ENCODE peak calls at places on chromosomes 6 and 20, in six cellular contexts. R is PC-3, Q is neuronal stem cell, A is IMR-90, N is hepatocyte, D is Karpas-422. H is an unnamed sample.

GRCh38 chr6:5550631-5551030 is 289.3 kb downstream of the FARS2 start:
- DNase-seq in N (no peak), A (no peak), R (no peak), Q (no peak), D (no peak), H (no peak)

GRCh38 chr6:156687875-156688549 is 89.2 kb upstream of the ARID1B start:
- DNase-seq in A (peak; percentile 14), R (peak; percentile 44), Q (peak; percentile 23), D (no peak), N (peak; percentile 36), H (no peak)

GRCh38 chr6:40819182-40819834 is 219.7 kb downstream of the UNC5CL start:
- DNase-seq in Q (no peak), A (no peak), R (no peak), D (no peak), N (no peak), H (no peak)

GRCh38 chr20:54995021-54995420 is 519.6 kb downstream of the DOK5 start:
- DNase-seq in R (no peak), Q (peak; percentile 6), A (no peak), D (no peak), N (no peak), H (no peak)

GRCh38 chr6:109877028-109877726 is 100.9 kb upstream of the GPR6 start:
- DNase-seq in D (no peak), A (no peak), N (no peak), Q (no peak), R (no peak), H (no peak)

GRCh38 chr6:157274471-157275226 is 48.7 kb downstream of the TMEM242 start:
- DNase-seq in A (peak; percentile 57), N (peak; percentile 92), Q (peak; percentile 82), R (peak; percentile 78), D (peak; percentile 94), H (peak; percentile 71)

GRCh38 chr6:74609857-74610256 is 596.0 kb downstream of the COL12A1 start:
- DNase-seq in Q (no peak), R (peak; percentile 50), A (no peak), N (no peak), D (no peak), H (no peak)

GRCh38 chr6:136077834-136078576 is 172.1 kb downstream of the MTFR2 start:
- DNase-seq in R (peak; percentile 33), N (no peak), D (no peak), Q (no peak), A (peak; percentile 96), H (no peak)

GRCh38 chr6:100176321-100176950 is 182.4 kb upstream of the MCHR2 start:
- DNase-seq in D (peak; percentile 56), Q (no peak), A (peak; percentile 74), R (peak; percentile 70), N (peak; percentile 57), H (peak; percentile 48)

GRCh38 chr20:51321343-51322163 is 221.0 kb downstream of the NFATC2 start:
- DNase-seq in D (no peak), Q (no peak), A (no peak), R (no peak), N (no peak), H (no peak)

GRCh38 chr6:149306967-149307366 is 10.5 kb upstream of the TAB2 start:
- DNase-seq in R (no peak), D (no peak), N (no peak), Q (no peak), A (peak; percentile 32), H (no peak)

GRCh38 chr20:41769650-41770049 is 151.5 kb upstream of the CHD6 start:
- DNase-seq in R (no peak), Q (no peak), N (no peak), A (no peak), D (no peak), H (no peak)

GRCh38 chr6:111409430-111409829 is 73.6 kb downstream of the REV3L start:
- DNase-seq in D (no peak), R (no peak), Q (no peak), A (no peak), N (no peak), H (no peak)

GRCh38 chr6:44077201-44077946 is 49.9 kb downstream of the MRPL14 start:
- DNase-seq in R (no peak), D (no peak), A (no peak), N (no peak), Q (no peak), H (no peak)

GRCh38 chr20:667351-668034 is 8.1 kb downstream of the SCRT2 start:
- DNase-seq in R (peak; percentile 54), Q (no peak), D (peak; percentile 80), A (peak; percentile 34), N (peak; percentile 46), H (peak; percentile 57)

GRCh38 chr20:25248501-25249172 is 752 bp downstream of the PYGB start:
- DNase-seq in A (peak; percentile 37), Q (peak; percentile 50), N (peak; percentile 59), D (peak; percentile 60), R (peak; percentile 41), H (peak; percentile 38)

GRCh38 chr6:140401666-140402255 is 1027.3 kb upstream of the CITED2 start:
- DNase-seq in R (peak; percentile 11), A (peak; percentile 41), Q (no peak), D (no peak), N (no peak), H (no peak)

GRCh38 chr6:31086788-31087440 is 25.5 kb downstream of the C6orf15 start:
- DNase-seq in Q (no peak), R (peak; percentile 36), D (no peak), A (peak; percentile 84), N (no peak), H (no peak)

GRCh38 chr6:106334646-106335448 is 9.3 kb upstream of the ATG5 start:
- DNase-seq in N (peak; percentile 80), A (peak; percentile 47), R (peak; percentile 64), Q (peak; percentile 27), D (peak; percentile 86), H (peak; percentile 51)

GRCh38 chr6:2237001-2237400 is 8.4 kb downstream of the GMDS start:
- DNase-seq in A (peak; percentile 98), D (no peak), R (peak; percentile 99), Q (no peak), N (no peak), H (no peak)

GRCh38 chr20:39108746-39109145 is 146.6 kb downstream of the DHX35 start:
- DNase-seq in Q (no peak), A (peak; percentile 27), R (peak; percentile 41), D (no peak), N (no peak), H (no peak)

DNA sequence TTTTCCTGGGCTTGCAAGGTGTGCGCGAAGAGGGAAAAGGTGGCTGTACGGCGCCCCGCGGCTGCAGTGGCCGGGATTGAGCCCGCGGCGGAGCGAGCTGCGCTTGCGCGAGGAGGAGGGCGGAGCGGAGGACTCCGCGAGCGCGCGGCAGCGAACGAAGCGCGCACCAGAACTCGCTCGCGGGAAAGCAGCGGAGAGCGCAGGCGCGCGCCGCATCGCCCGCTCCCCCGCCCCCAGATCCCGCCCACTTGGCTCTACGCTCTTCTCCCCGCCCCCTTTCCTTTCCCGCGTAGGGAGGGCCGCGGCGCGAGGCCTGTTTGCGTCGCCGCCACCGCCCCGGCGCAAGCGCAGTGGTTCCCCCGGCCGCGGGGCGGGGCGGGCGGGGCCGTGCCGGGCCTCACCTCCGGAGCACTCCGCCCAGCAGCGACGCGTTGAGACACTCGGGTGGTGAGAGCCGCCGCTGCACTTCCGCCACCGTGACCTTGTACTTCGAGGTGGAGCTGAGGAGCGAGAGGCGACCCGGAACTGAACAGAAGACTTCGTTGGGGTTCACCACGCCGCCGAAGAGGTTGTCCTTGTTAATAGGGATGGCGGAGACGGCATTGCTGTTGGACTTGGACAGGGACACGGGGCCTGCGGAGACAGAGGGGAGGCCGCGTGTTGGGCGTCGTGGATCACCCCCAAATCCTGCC is 10.6 kb downstream of the TFAP2A start:
- DNase-seq in A (peak; percentile 90), Q (peak; percentile 95), N (peak; percentile 99), R (peak; percentile 98), D (peak; percentile 99), H (no peak)
- H3K4me1 ChIP-seq in A (peaks cover 2% of the 10 kb centered on the region), Q (peaks cover 3% of the 10 kb centered on the region), N (peaks cover 19% of the 10 kb centered on the region), R (peaks cover 81% of the 10 kb centered on the region), D (peaks cover 22% of the 10 kb centered on the region), H (no peaks in the 10 kb centered on the region)

GRCh38 chr6:144725731-144726522 is 440.8 kb downstream of the UTRN start:
- DNase-seq in N (no peak), Q (no peak), A (no peak), D (no peak), R (peak; percentile 50), H (peak; percentile 37)
- H3K4me2 ChIP-seq in N (no peak overlapping the region), Q (no peak overlapping the region), A (no peak overlapping the region), D (no peak overlapping the region), R (peak overlapping the region; percentile 8), H (peak overlapping the region; percentile 1)

DNA sequence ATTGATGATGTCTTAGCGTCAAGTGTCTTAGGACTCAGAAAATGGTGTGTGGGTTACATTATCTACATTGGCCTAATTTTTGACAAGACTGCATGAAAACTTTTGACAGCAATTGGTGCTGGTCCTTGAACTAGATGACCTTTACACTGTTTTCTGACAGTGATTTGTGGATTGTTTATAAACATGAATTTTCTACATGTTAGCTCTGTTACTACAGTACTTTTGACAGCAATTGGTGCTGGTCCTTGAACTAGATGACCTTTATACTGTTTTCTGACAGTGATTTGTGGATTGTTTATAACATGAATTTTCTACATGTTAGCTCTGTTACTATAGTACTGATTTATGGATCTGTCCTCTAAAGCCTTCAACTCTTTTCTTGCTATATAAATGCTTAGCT is 16.7 kb downstream of the KCTD20 start:
- DNase-seq in A (no peak), Q (no peak), D (no peak), N (no peak), R (no peak), H (no peak)
- H2AFZ ChIP-seq in A (no peak overlapping the region), Q (no peak overlapping the region), D (no peak overlapping the region), N (no peak overlapping the region), R (no peak overlapping the region), H (no peak overlapping the region)

GRCh38 chr20:45341579-45341938 is 6.7 kb downstream of the SDC4 start:
- DNase-seq in A (no peak), Q (no peak), D (no peak), R (no peak), N (no peak), H (no peak)
- H3K4me1 ChIP-seq in A (peaks cover 72% of the 10 kb centered on the region), Q (peaks cover 46% of the 10 kb centered on the region), D (no peaks in the 10 kb centered on the region), R (peaks cover 97% of the 10 kb centered on the region), N (peaks cover 99% of the 10 kb centered on the region), H (no peaks in the 10 kb centered on the region)